ENCODE peak calls at places on chromosomes 12 and 14, in nine cellular contexts. E is HEK293T, K is left colon, D is transverse colon, V is coronary artery, J is erythroblast, H is astrocyte of the spinal cord, T is AG09309, B is NCI-H1436. L is an unnamed sample.

GRCh38 chr12:45816652-45817051 is 87.1 kb downstream of the ARID2 start:
- DNase-seq in B (no peak), T (no peak), K (no peak), V (no peak), H (no peak), E (no peak), D (no peak), J (no peak), L (no peak)

GRCh38 chr14:104676694-104677505 is 12.5 kb upstream of the INF2 start:
- DNase-seq in D (peak; percentile 35), J (no peak), T (no peak), H (no peak), E (no peak), V (peak; percentile 76), B (no peak), K (no peak), L (peak; percentile 55)

GRCh38 chr14:90508536-90509254 is 111.9 kb downstream of the CALM1 start:
- DNase-seq in V (no peak), D (peak; percentile 85), H (no peak), B (no peak), K (peak; percentile 78), J (no peak), E (no peak), T (no peak), L (no peak)

GRCh38 chr14:76918176-76918750 is 92.1 kb downstream of the LRRC74A start:
- DNase-seq in B (peak; percentile 48), D (peak; percentile 52), H (peak; percentile 93), K (peak; percentile 77), T (peak; percentile 69), E (no peak), J (peak; percentile 59), V (peak; percentile 88), L (no peak)

GRCh38 chr12:96220902-96221301 is 26.7 kb downstream of the ELK3 start:
- DNase-seq in H (peak; percentile 62), B (no peak), V (peak; percentile 70), T (no peak), J (no peak), E (no peak), K (no peak), D (no peak), L (no peak)

GRCh38 chr14:81363746-81364400 is 36.3 kb downstream of the STON2 start:
- DNase-seq in H (peak; percentile 28), V (no peak), D (no peak), B (no peak), E (no peak), J (no peak), T (no peak), K (no peak), L (no peak)

GRCh38 chr14:65282909-65283253 is 129.6 kb upstream of the FUT8 start:
- DNase-seq in H (no peak), T (no peak), K (no peak), B (no peak), J (no peak), D (no peak), V (no peak), E (no peak), L (no peak)

GRCh38 chr14:64549805-64550538 is at the start of gene PPP1R36:
- DNase-seq in E (no peak), D (peak; percentile 81), J (peak; percentile 58), T (no peak), H (no peak), V (no peak), K (peak; percentile 72), B (peak; percentile 53), L (peak; percentile 45)

GRCh38 chr12:128076188-128076587 is 190.8 kb upstream of the TMEM132C start:
- DNase-seq in B (no peak), K (no peak), E (no peak), T (peak; percentile 75), D (no peak), V (no peak), J (no peak), H (peak; percentile 88), L (no peak)

GRCh38 chr12:67710582-67710981 is 62.0 kb downstream of the DYRK2 start:
- DNase-seq in D (peak; percentile 83), T (no peak), B (no peak), V (no peak), J (no peak), K (peak; percentile 88), H (no peak), E (no peak), L (no peak)

GRCh38 chr14:105207460-105207901 is 26.4 kb upstream of the NUDT14 start:
- DNase-seq in J (no peak), K (no peak), T (no peak), V (no peak), D (no peak), H (no peak), E (peak; percentile 53), B (no peak), L (no peak)

GRCh38 chr14:35250319-35250718 is 41.9 kb upstream of the PSMA6 start:
- DNase-seq in V (no peak), J (no peak), K (no peak), B (no peak), H (no peak), E (no peak), T (no peak), D (no peak), L (no peak)

GRCh38 chr14:28294834-28295440 is 471.6 kb upstream of the FOXG1 start:
- DNase-seq in K (no peak), B (no peak), V (no peak), H (peak; percentile 57), E (peak; percentile 47), J (peak; percentile 11), T (no peak), D (no peak), L (no peak)

GRCh38 chr14:92794547-92794941 is 439 bp downstream of the GOLGA5 start:
- DNase-seq in V (no peak), E (peak; percentile 11), H (no peak), K (no peak), D (peak; percentile 16), B (no peak), J (peak; percentile 52), T (no peak), L (peak; percentile 41)

GRCh38 chr12:75954076-75954475 is 77.5 kb downstream of the PHLDA1 start:
- DNase-seq in H (peak; percentile 95), J (peak; percentile 21), D (no peak), E (no peak), B (no peak), T (peak; percentile 92), V (no peak), K (no peak), L (no peak)

GRCh38 chr12:1852076-1852475 is 31.7 kb downstream of the LRTM2 start:
- DNase-seq in T (no peak), K (no peak), E (no peak), D (no peak), J (no peak), B (no peak), V (no peak), H (no peak), L (no peak)

GRCh38 chr14:105894125-105894977 is 368.0 kb downstream of the TMEM121 start:
- DNase-seq in H (no peak), V (peak; percentile 54), T (no peak), J (no peak), K (peak; percentile 14), E (no peak), D (peak; percentile 3), B (no peak), L (no peak)

GRCh38 chr14:51681411-51681810 is 29.7 kb downstream of the FRMD6 start:
- DNase-seq in B (peak; percentile 40), E (no peak), T (no peak), D (no peak), J (no peak), K (no peak), H (no peak), V (no peak), L (no peak)

GRCh38 chr12:122830517-122831214 is 4.6 kb upstream of the HIP1R start:
- DNase-seq in V (no peak), D (peak; percentile 50), H (peak; percentile 64), J (peak; percentile 80), K (no peak), B (no peak), T (peak; percentile 46), E (no peak), L (no peak)

GRCh38 chr12:47245623-47246022 is 165.9 kb upstream of the AMIGO2 start:
- DNase-seq in K (no peak), J (no peak), D (no peak), V (no peak), B (no peak), H (no peak), T (no peak), E (no peak), L (no peak)

GRCh38 chr14:58171090-58171489 is 19.1 kb upstream of the ARMH4 start:
- DNase-seq in K (peak; percentile 66), H (peak; percentile 80), J (peak; percentile 96), D (peak; percentile 76), V (no peak), B (peak; percentile 87), E (peak; percentile 89), T (peak; percentile 46), L (peak; percentile 72)

GRCh38 chr14:78566859-78567172 is 396.6 kb downstream of the NRXN3 start:
- DNase-seq in K (no peak), D (no peak), V (no peak), J (no peak), H (no peak), B (no peak), E (no peak), T (no peak), L (no peak)

GRCh38 chr12:64219135-64219534 is 3.0 kb downstream of the KICS2 start:
- DNase-seq in J (peak; percentile 16), T (no peak), D (no peak), K (no peak), B (no peak), V (no peak), H (no peak), E (no peak), L (no peak)

GRCh38 chr12:100942984-100943749 is 148.6 kb downstream of the ANO4 start:
- DNase-seq in E (no peak), H (no peak), V (no peak), D (no peak), K (no peak), J (no peak), T (no peak), B (no peak), L (no peak)

GRCh38 chr12:49369723-49370145 is 2.5 kb downstream of the SPATS2 start:
- DNase-seq in B (no peak), E (peak; percentile 64), V (no peak), H (peak; percentile 35), K (no peak), T (no peak), J (peak; percentile 32), D (peak; percentile 63), L (no peak)

GRCh38 chr14:48398675-48399282 is 723.4 kb upstream of the MDGA2 start:
- DNase-seq in J (peak; percentile 41), E (peak; percentile 44), K (no peak), H (peak; percentile 36), T (no peak), V (no peak), B (peak; percentile 16), D (no peak), L (peak; percentile 13)

GRCh38 chr12:92079054-92079385 is 66.6 kb downstream of the BTG1 start:
- DNase-seq in V (no peak), D (no peak), H (no peak), E (no peak), B (no peak), T (no peak), J (no peak), K (no peak), L (no peak)

GRCh38 chr12:4120316-4120920 is 153.1 kb upstream of the CCND2 start:
- DNase-seq in H (no peak), K (no peak), J (no peak), E (no peak), V (peak; percentile 53), T (no peak), B (no peak), D (no peak), L (no peak)

GRCh38 chr12:101018540-101018939 is 191.5 kb downstream of the SLC5A8 start:
- DNase-seq in J (no peak), D (no peak), V (no peak), E (no peak), B (no peak), H (peak; percentile 92), T (peak; percentile 43), K (no peak), L (no peak)